ENCODE peak calls at places on chromosomes 3 and 15, in nine cellular contexts. M is naive thymus-derived CD4-positive, alpha-beta T cell; T is psoas muscle; J is NCI-H1417; U is effector memory CD8-positive, alpha-beta T cell; O is AG08395; Q is AG04449; K is stimulated activated CD8-positive, alpha-beta memory T cell treated with anti-CD3 and anti-CD28 coated beads, Interleukin-4, amount 100 ng/mL, for 4 hours; H is lower lobe of right lung. G is an unnamed sample.

GRCh38 chr15:36897834-36898233 is 202.5 kb downstream of the MEIS2 start:
- DNase-seq in U (no peak), K (no peak), Q (no peak), M (no peak), T (no peak), O (no peak), H (no peak), J (no peak), G (no peak)

GRCh38 chr3:9074079-9074478 is 110.8 kb upstream of the RAD18 start:
- DNase-seq in O (peak; percentile 63), H (no peak), U (no peak), T (no peak), M (no peak), J (no peak), Q (peak; percentile 3), K (no peak), G (no peak)

GRCh38 chr3:13657660-13658435 is 108.9 kb downstream of the FBLN2 start:
- DNase-seq in M (peak; percentile 47), U (peak; percentile 64), H (peak; percentile 59), T (peak; percentile 45), O (peak; percentile 91), J (peak; percentile 48), K (peak; percentile 7), Q (no peak), G (no peak)

GRCh38 chr3:42066516-42067181 is 24.5 kb upstream of the TRAK1 start:
- DNase-seq in Q (no peak), T (no peak), J (peak; percentile 75), O (peak; percentile 61), U (no peak), K (no peak), M (no peak), H (no peak), G (peak; percentile 50)

GRCh38 chr15:77510066-77511044 is 89.7 kb downstream of the HMG20A start:
- DNase-seq in T (no peak), H (no peak), J (no peak), O (no peak), M (no peak), K (no peak), U (no peak), Q (no peak), G (no peak)

GRCh38 chr3:26623409-26624208 is 1.0 kb downstream of the LRRC3B start:
- DNase-seq in T (no peak), Q (no peak), U (no peak), K (no peak), M (no peak), H (peak; percentile 41), O (no peak), J (peak; percentile 56), G (no peak)

GRCh38 chr3:166190360-166190759 is 353.1 kb upstream of the BCHE start:
- DNase-seq in H (no peak), K (no peak), O (no peak), J (peak; percentile 60), U (no peak), T (no peak), Q (no peak), M (no peak), G (no peak)

GRCh38 chr15:74892313-74892712 is 2.5 kb downstream of the MPI start:
- DNase-seq in K (no peak), Q (no peak), O (no peak), H (no peak), T (no peak), J (no peak), U (no peak), M (no peak), G (no peak)